ENCODE peak calls at places on chromosomes 11 and 22, in six cellular contexts. R is CD4-positive, CD25-positive, alpha-beta regulatory T cell; B is body of pancreas; W is pancreas; D is psoas muscle; S is PC-9. G is an unnamed sample. For H3K27me3, the result is how much of the 10 kb centered on the place peaks cover.

GRCh38 chr11:57667065-57667714 is 724 bp upstream of the ZDHHC5 start:
- DNase-seq in R (peak), B (peak), W (peak), D (peak), S (peak), G (peak)

GRCh38 chr11:131099746-131100145 is 183.5 kb upstream of the SNX19 start:
- DNase-seq in R (no peak), B (no peak), W (no peak), D (no peak), S (no peak), G (no peak)

GRCh38 chr11:112321521-112322172 is 61.0 kb upstream of the PLET1 start:
- DNase-seq in R (no peak), B (peak), W (no peak), D (peak), S (peak), G (peak)

GRCh38 chr11:2795491-2795991 is 90.0 kb downstream of the CDKN1C start:
- DNase-seq in R (no peak), B (peak), W (peak), D (peak), S (no peak), G (peak)

GRCh38 chr11:17985517-17985916 is 27.3 kb downstream of the SERGEF start:
- DNase-seq in R (no peak), B (peak), W (no peak), D (no peak), S (peak), G (no peak)

GRCh38 chr22:33922268-33922667 is 2.0 kb upstream of the LARGE1 start:
- DNase-seq in R (no peak), B (peak), W (peak), D (peak), S (no peak), G (peak)

GRCh38 chr22:43014062-43014875 is 680 bp downstream of the PACSIN2 start:
- DNase-seq in R (peak), B (peak), W (peak), D (peak), S (peak), G (no peak)

GRCh38 chr11:36672815-36673450 is 74.9 kb upstream of the RAG2 start:
- DNase-seq in R (no peak), B (peak), W (no peak), D (no peak), S (no peak), G (no peak)

GRCh38 chr11:2804701-2805387 is 80.7 kb downstream of the CDKN1C start:
- DNase-seq in R (peak), B (peak), W (peak), D (peak), S (no peak), G (peak)

GRCh38 chr22:43090130-43090789 is 1.1 kb upstream of the TTLL1 start:
- DNase-seq in R (no peak), B (peak), W (no peak), D (peak), S (peak), G (no peak)

GRCh38 chr11:12353534-12353933 is 23.8 kb upstream of the PARVA start:
- DNase-seq in R (no peak), B (no peak), W (no peak), D (no peak), S (no peak), G (no peak)

GRCh38 chr22:43883012-43883661 is 8.7 kb downstream of the PNPLA5 start:
- DNase-seq in R (no peak), B (peak), W (peak), D (no peak), S (peak), G (no peak)

GRCh38 chr11:67691149-67691548 is 16.7 kb upstream of the ALDH3B2 start:
- DNase-seq in R (no peak), B (no peak), W (no peak), D (no peak), S (peak), G (no peak)

GRCh38 chr11:111911563-111912401 is at the start of gene CRYAB:
- DNase-seq in R (no peak), B (peak), W (peak), D (peak), S (peak), G (no peak)

GRCh38 chr11:71420455-71421241 is 27.5 kb downstream of the DHCR7 start:
- DNase-seq in R (no peak), B (peak), W (no peak), D (no peak), S (peak), G (no peak)

GRCh38 chr11:36027731-36028130 is 83.9 kb downstream of the LDLRAD3 start:
- DNase-seq in R (no peak), B (no peak), W (no peak), D (peak), S (no peak), G (no peak)

GRCh38 chr11:103091441-103091809 is 535 bp downstream of the DCUN1D5 start:
- DNase-seq in R (peak), B (peak), W (peak), D (peak), S (no peak), G (peak)

GRCh38 chr11:65181569-65182257 is at the start of gene CAPN1:
- DNase-seq in R (peak), B (peak), W (peak), D (peak), S (peak), G (peak)

GRCh38 chr11:3840870-3841425 is at the start of gene RHOG:
- DNase-seq in R (peak), B (peak), W (peak), D (peak), S (peak), G (peak)

GRCh38 chr22:23803001-23803819 is 16.4 kb downstream of the SMARCB1 start:
- DNase-seq in R (no peak), B (no peak), W (no peak), D (no peak), S (no peak), G (peak)

GRCh38 chr22:29443861-29444431 is 5.6 kb downstream of the RFPL1 start:
- DNase-seq in R (no peak), B (no peak), W (peak), D (no peak), S (no peak), G (no peak)

GRCh38 chr11:17643506-17644405 is 75.6 kb upstream of the MYOD1 start:
- DNase-seq in R (no peak), B (no peak), W (no peak), D (no peak), S (no peak), G (no peak)

GRCh38 chr11:20621679-20622078 is 22.3 kb downstream of the SLC6A5 start:
- DNase-seq in R (no peak), B (no peak), W (no peak), D (no peak), S (no peak), G (no peak)

GRCh38 chr11:95419915-95420314 is 188.9 kb upstream of the SESN3 start:
- DNase-seq in R (no peak), B (no peak), W (no peak), D (no peak), S (no peak), G (no peak)

GRCh38 chr22:35315855-35316745 is 16.4 kb downstream of the TOM1 start:
- DNase-seq in R (no peak), B (no peak), W (no peak), D (peak), S (no peak), G (no peak)

GRCh38 chr22:33812578-33812977 is 107.7 kb downstream of the LARGE1 start:
- DNase-seq in R (no peak), B (no peak), W (no peak), D (no peak), S (no peak), G (no peak)

GRCh38 chr11:100925935-100926334 is 203.7 kb downstream of the PGR start:
- DNase-seq in R (no peak), B (no peak), W (no peak), D (no peak), S (peak), G (no peak)

GRCh38 chr11:10623797-10624761 is 55.6 kb upstream of the LYVE1 start:
- DNase-seq in R (no peak), B (peak), W (no peak), D (peak), S (no peak), G (no peak)

GRCh38 chr11:3087373-3087772 is 30.1 kb upstream of the CARS1 start:
- DNase-seq in R (no peak), B (no peak), W (no peak), D (no peak), S (no peak), G (no peak)

GRCh38 chr11:94737171-94737611 is 31.0 kb upstream of the AMOTL1 start:
- DNase-seq in R (no peak), B (no peak), W (no peak), D (no peak), S (peak), G (no peak)

GRCh38 chr11:74272276-74272675 is 39.2 kb downstream of the P4HA3 start:
- DNase-seq in R (no peak), B (no peak), W (no peak), D (no peak), S (no peak), G (no peak)

GRCh38 chr22:44443641-44444235 is 54.3 kb downstream of the RTL6 start:
- DNase-seq in R (no peak), B (no peak), W (peak), D (no peak), S (no peak), G (peak)

GRCh38 chr11:67698247-67698646 is 23.8 kb upstream of the ALDH3B2 start:
- DNase-seq in R (no peak), B (no peak), W (no peak), D (no peak), S (no peak), G (no peak)

GRCh38 chr22:49036513-49036912 is 791.2 kb downstream of the BRD1 start:
- DNase-seq in R (no peak), B (no peak), W (no peak), D (no peak), S (no peak), G (no peak)

GRCh38 chr11:15816270-15816871 is 540.0 kb downstream of the SOX6 start:
- DNase-seq in R (no peak), B (peak), W (no peak), D (no peak), S (peak), G (no peak)

GRCh38 chr11:121723261-121723741 is 270.5 kb upstream of the SORL1-AS1 start:
- DNase-seq in R (no peak), B (peak), W (peak), D (no peak), S (no peak), G (no peak)

GRCh38 chr22:45210577-45211431 is 29.9 kb downstream of the KIAA0930 start:
- DNase-seq in R (no peak), B (no peak), W (peak), D (no peak), S (peak), G (no peak)

GRCh38 chr11:127345819-127346459 is 345.4 kb upstream of the KIRREL3 start:
- DNase-seq in R (no peak), B (peak), W (peak), D (no peak), S (no peak), G (no peak)

GRCh38 chr11:118608268-118609214 is 1.1 kb downstream of the PHLDB1 start:
- DNase-seq in R (peak), B (peak), W (peak), D (peak), S (no peak), G (no peak)

GRCh38 chr11:118609380-118610219 is 2.2 kb downstream of the PHLDB1 start:
- DNase-seq in R (peak), B (no peak), W (peak), D (peak), S (no peak), G (no peak)

GRCh38 chr11:118606157-118606843 is 1.1 kb upstream of the PHLDB1 start:
- DNase-seq in R (no peak), B (peak), W (peak), D (no peak), S (no peak), G (no peak)

GRCh38 chr11:118606844-118607228 is 579 bp upstream of the PHLDB1 start:
- DNase-seq in R (no peak), B (no peak), W (peak), D (no peak), S (no peak), G (no peak)

GRCh38 chr11:118607401-118608267 is at the start of gene PHLDB1:
- DNase-seq in R (peak), B (peak), W (peak), D (peak), S (no peak), G (no peak)
- H3K27me3 ChIP-seq in R (under half), B (under half), W (under half), D (under half), S (under half), G (under half)

GRCh38 chr11:75717608-75718403 is at the start of gene MOGAT2:
- DNase-seq in R (no peak), B (no peak), W (no peak), D (no peak), S (no peak), G (peak)

GRCh38 chr11:75718406-75719088 is 909 bp downstream of the MOGAT2 start:
- DNase-seq in R (no peak), B (no peak), W (no peak), D (no peak), S (no peak), G (no peak)

GRCh38 chr11:75716659-75717058 is 979 bp upstream of the MOGAT2 start:
- DNase-seq in R (no peak), B (no peak), W (no peak), D (no peak), S (no peak), G (no peak)

GRCh38 chr11:75715688-75716087 is 1.9 kb upstream of the MOGAT2 start:
- DNase-seq in R (no peak), B (no peak), W (no peak), D (no peak), S (no peak), G (no peak)

DNA sequence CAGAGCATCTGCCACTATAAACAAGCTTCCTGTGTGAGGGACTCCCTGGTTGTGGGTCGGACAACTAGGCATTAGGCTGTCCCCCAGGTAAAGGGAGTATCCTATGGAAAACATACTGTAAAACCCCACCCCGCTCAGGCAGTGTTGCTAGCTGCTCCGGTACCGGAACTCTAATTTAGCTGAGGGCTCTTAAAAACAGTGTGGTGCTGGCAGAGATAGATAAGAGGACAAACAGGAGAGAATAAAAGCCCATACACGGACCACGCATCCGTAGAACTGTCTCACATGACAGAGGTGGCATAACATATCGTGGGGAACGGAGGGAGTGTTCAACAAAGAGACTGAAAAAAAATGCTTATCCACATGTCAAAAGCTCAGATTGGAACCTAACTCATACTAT is 3.4 kb upstream of the MOGAT2 start:
- DNase-seq in R (no peak), B (no peak), W (no peak), D (no peak), S (no peak), G (no peak)
- H3K27me3 ChIP-seq in R (under half), B (under half), W (under half), D (under half), S (under half), G (under half)

DNA sequence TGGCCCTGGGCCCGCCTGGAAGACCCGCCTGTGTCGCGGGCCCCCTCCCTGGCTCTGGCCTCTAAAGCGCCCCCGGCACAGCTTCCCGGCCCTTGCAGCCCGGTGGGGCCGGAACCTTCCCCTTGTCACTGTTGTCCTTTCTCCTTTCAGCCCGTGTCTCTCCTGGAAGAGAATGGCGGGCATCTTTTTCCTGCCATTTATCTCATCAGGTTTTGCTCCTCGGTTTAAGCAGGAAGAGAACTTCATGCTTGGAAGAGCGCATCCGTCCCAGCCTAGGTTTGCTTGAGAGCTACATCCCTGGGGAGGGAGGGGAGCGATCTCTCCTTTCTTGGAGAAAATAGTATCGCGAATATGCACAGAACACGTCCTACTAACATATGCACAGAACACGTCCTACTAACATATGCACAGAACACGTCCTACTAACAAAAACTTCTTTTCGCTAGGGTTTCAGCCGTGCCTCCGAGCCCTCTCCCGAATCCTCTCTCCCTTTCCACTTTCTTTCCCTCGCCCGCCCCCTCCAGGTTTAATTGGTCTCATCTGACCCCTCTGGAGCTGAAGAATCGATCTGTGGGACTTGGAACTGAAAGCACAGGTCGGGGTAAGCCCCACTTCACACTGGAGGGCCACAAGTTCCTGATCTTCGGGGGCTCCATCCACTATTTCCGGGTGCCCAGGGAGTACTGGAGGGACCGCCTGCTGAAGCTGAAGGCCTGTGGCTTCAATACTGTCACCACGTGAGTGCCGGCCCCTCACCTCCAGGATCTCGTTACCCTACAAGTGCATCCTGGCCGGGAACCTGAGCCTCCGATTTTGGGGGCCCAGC is 1.2 kb downstream of the GLB1L3 start:
- DNase-seq in R (no peak), B (no peak), W (no peak), D (no peak), S (no peak), G (no peak)
- H3K27me3 ChIP-seq in R (under half), B (under half), W (under half), D (under half), S (under half), G (under half)

GRCh38 chr22:22618448-22618847 is 26.0 kb upstream of the GGTLC2 start:
- DNase-seq in R (no peak), B (no peak), W (no peak), D (no peak), S (no peak), G (no peak)

GRCh38 chr22:22616636-22617035 is 27.8 kb upstream of the GGTLC2 start:
- DNase-seq in R (no peak), B (peak), W (no peak), D (no peak), S (no peak), G (no peak)

GRCh38 chr22:22614065-22614464 is 30.3 kb upstream of the GGTLC2 start:
- DNase-seq in R (no peak), B (no peak), W (no peak), D (no peak), S (no peak), G (no peak)

GRCh38 chr22:22619765-22620414 is 24.5 kb upstream of the GGTLC2 start:
- DNase-seq in R (no peak), B (no peak), W (no peak), D (no peak), S (no peak), G (no peak)

DNA sequence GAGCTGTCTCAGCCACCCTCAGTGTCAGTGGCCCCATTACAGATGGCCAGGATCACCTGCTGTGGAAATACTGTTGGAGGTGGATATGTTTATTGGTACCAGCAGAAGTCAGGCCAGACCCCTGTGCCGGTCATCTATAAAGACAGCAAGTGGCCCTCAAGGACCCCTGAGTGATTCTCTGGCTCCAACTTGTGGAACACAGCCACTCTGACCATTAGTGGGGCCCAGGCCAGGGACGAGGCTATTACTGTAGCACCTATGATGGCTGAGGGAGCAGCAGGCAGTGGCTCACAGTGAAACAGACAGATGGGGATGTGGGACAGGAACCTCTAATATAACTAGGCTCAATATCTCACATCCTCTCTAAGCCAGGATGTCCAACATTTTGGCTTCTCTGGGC is 25.5 kb upstream of the GGTLC2 start:
- DNase-seq in R (no peak), B (no peak), W (no peak), D (no peak), S (no peak), G (no peak)
- H3K27me3 ChIP-seq in R (under half), B (under half), W (under half), D (under half), S (under half), G (under half)

DNA sequence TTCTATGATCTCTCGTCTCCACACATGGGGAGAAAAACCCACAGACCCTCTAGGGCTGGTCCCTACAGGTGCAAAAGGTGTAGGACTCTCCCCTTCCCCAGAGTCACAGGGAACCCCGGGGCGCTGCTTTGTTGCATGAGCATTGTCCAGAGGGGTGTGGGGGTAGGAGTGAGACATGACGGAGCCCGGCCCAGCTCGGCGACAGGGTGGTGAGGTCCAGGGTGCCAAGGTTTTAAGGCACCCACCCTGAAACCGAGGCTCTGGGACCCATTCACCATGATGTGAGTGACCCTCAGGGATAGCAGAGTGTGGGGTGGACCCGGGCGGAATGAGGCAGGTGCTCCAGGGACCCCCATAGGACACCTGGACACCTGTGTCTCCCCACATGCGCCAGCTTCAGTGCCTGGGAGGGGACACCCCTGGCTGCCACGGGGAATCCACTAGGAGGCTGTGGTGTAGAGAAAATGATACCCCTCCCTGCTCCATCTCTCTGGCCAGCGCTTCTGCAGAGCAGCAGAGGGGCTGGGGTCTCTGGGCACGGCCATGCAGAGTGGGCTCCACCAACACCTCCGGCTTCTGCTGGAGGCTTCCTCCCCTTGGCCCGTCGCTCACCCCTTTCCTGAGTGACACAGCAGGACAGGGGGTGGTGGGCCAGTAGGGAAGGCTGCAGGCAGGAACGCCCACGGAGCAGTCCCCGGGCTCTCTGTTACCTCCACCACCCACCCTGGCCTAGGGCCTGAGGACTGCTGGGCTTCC is 15.2 kb downstream of the KRTAP5-5 start:
- DNase-seq in R (no peak), B (no peak), W (peak), D (no peak), S (no peak), G (no peak)
- H3K27me3 ChIP-seq in R (under half), B (under half), W (under half), D (under half), S (under half), G (under half)

GRCh38 chr11:46391186-46391577 is 394 bp downstream of the CHRM4 start:
- DNase-seq in R (no peak), B (no peak), W (no peak), D (no peak), S (no peak), G (no peak)
- H3K27me3 ChIP-seq in R (under half), B (under half), W (under half), D (under half), S (under half), G (under half)

G was measured in right lobe of liver.